ENCODE peak calls at places on chromosomes 5 and 9, in four cellular contexts. C is IMR-90, G is heart left ventricle, S is transverse colon. O is an unnamed sample.
A peak's percentile ranks its signal among the peaks of the same experiment; 100 is the strongest.

GRCh38 chr9:2050236-2050635 is 35.1 kb downstream of the SMARCA2 start:
- DNase-seq in C (peak; percentile 20), G (no peak), S (no peak), O (no peak)

GRCh38 chr5:106522296-106522695 is 1148.4 kb downstream of the EFNA5 start:
- DNase-seq in C (no peak), G (no peak), S (no peak), O (no peak)

GRCh38 chr5:177478711-177479646 is 5.5 kb upstream of the DBN1 start:
- DNase-seq in C (peak; percentile 66), G (peak; percentile 87), S (peak; percentile 69), O (peak; percentile 88)

GRCh38 chr9:128635266-128636023 is 21.2 kb downstream of the DYNC2I2 start:
- DNase-seq in C (peak; percentile 94), G (peak; percentile 88), S (peak; percentile 91), O (peak; percentile 85)

GRCh38 chr5:125151150-125151932 is 404.9 kb upstream of the ZNF608 start:
- DNase-seq in C (no peak), G (no peak), S (no peak), O (no peak)

GRCh38 chr5:177142029-177142681 is 8.6 kb downstream of the NSD1 start:
- DNase-seq in C (peak; percentile 25), G (no peak), S (no peak), O (peak; percentile 15)

GRCh38 chr9:107637421-107638420 is 148.2 kb upstream of the KLF4 start:
- DNase-seq in C (peak; percentile 98), G (peak; percentile 95), S (peak; percentile 80), O (peak; percentile 89)

GRCh38 chr9:93119953-93120845 is 13.9 kb downstream of the NINJ1 start:
- DNase-seq in C (peak; percentile 94), G (peak; percentile 91), S (peak; percentile 85), O (peak; percentile 98)

GRCh38 chr9:87479801-87480201 is 17.9 kb upstream of the DAPK1 start:
- DNase-seq in C (no peak), G (peak; percentile 26), S (peak; percentile 34), O (no peak)

GRCh38 chr5:134503088-134503936 is 22.2 kb upstream of the JADE2 start:
- DNase-seq in C (peak; percentile 99), G (peak; percentile 69), S (peak; percentile 67), O (peak; percentile 80)

GRCh38 chr5:73902327-73903051 is 276.5 kb downstream of the ARHGEF28 start:
- DNase-seq in C (peak; percentile 77), G (peak; percentile 14), S (no peak), O (no peak)

GRCh38 chr5:32928761-32929160 is 217.6 kb downstream of the NPR3 start:
- DNase-seq in C (peak; percentile 72), G (no peak), S (no peak), O (no peak)

GRCh38 chr9:91949293-91949945 is 609 bp downstream of the ROR2 start:
- DNase-seq in C (no peak), G (no peak), S (no peak), O (no peak)

GRCh38 chr9:113397077-113397696 is 3.9 kb downstream of the ALAD start:
- DNase-seq in C (no peak), G (no peak), S (peak; percentile 59), O (no peak)
- TF ChIP-seq POLR2A in C (no peak), G (no peak), S (no peak), O (no peak)

GRCh38 chr9:134263575-134263974 is 62.7 kb upstream of the RXRA start:
- DNase-seq in C (no peak), G (no peak), S (no peak), O (no peak)
- H3K4me1 ChIP-seq in C (peaks cover 5% of the 10 kb centered on the region), G (peaks cover 13% of the 10 kb centered on the region), S (no peaks in the 10 kb centered on the region), O (peaks cover 18% of the 10 kb centered on the region)

DNA sequence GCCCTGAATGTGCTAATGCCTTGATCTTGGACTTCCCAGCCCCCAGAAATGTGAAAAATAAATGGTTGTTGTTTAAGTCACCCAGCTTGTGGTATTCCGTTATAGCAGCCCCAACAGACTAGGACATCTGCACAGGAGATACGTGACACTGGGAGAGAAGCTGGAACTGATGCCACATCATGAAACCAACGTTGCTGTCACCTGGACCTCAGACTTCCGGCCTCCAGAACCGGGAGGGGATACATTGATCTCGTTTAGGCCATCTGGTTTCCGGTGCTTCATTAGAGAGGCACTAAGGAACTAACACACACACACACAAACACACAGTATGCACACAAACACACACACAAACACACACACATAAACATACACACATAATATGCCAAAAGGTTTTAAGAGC is 75.0 kb upstream of the ICE1 start:
- DNase-seq in C (no peak), G (no peak), S (no peak), O (no peak)
- H3K27ac ChIP-seq in C (no peak overlapping the region), G (no peak overlapping the region), S (no peak overlapping the region), O (no peak overlapping the region)

GRCh38 chr5:142290574-142291299 is 34.1 kb downstream of the SPRY4 start:
- DNase-seq in C (peak; percentile 20), G (no peak), S (no peak), O (no peak)
- TF ChIP-seq POLR2A in C (no peak), G (no peak), S (no peak), O (no peak)

GRCh38 chr9:124661184-124661755 is 109.8 kb downstream of the NR6A1 start:
- DNase-seq in C (peak; percentile 19), G (no peak), S (no peak), O (no peak)
- H3K4me1 ChIP-seq in C (peaks cover 12% of the 10 kb centered on the region), G (peaks cover 15% of the 10 kb centered on the region), S (peaks cover 4% of the 10 kb centered on the region), O (peaks cover 5% of the 10 kb centered on the region)

GRCh38 chr5:19855031-19855430 is 133.0 kb downstream of the CDH18 start:
- DNase-seq in C (peak; percentile 51), G (no peak), S (no peak), O (no peak)
- H3K27ac ChIP-seq in C (no peak overlapping the region), G (no peak overlapping the region), S (no peak overlapping the region), O (no peak overlapping the region)

GRCh38 chr9:36036780-36037579 is at the start of gene RECK:
- DNase-seq in C (peak; percentile 84), G (peak; percentile 92), S (peak; percentile 88), O (peak; percentile 95)
- TF ChIP-seq POLR2A in C (peak; percentile 78), G (peak; percentile 70), S (peak; percentile 31), O (no peak)

GRCh38 chr5:141529873-141530272 is 41.0 kb downstream of the PCDHGC5 start:
- DNase-seq in C (no peak), G (no peak), S (no peak), O (no peak)

GRCh38 chr5:141534492-141535213 is 45.8 kb downstream of the PCDHGC5 start:
- DNase-seq in C (no peak), G (no peak), S (no peak), O (no peak)

GRCh38 chr5:141532726-141533125 is 43.8 kb downstream of the PCDHGC5 start:
- DNase-seq in C (no peak), G (no peak), S (no peak), O (no peak)

GRCh38 chr5:141529002-141529401 is 40.1 kb downstream of the PCDHGC5 start:
- DNase-seq in C (peak; percentile 88), G (peak; percentile 56), S (no peak), O (no peak)

DNA sequence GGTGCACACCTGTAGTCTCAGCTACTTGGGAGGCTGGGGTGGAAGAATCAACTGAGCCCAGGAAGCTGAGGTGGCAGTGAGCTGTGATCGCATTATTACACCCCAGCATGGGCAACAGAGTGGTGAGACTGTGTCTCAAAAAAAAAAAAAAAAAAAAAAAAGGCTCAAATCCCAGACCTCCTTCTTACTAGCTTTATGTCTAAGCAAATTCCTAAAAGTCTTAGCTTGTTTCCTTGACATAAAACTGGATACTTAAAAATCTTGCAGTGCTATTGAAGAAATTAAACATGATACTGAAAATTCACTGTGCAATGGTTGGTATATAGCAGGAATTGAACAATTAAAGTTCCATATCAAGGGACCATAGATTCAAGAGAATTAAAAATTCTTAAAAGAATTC is 45.0 kb downstream of the PCDHGC5 start:
- DNase-seq in C (no peak), G (no peak), S (no peak), O (no peak)
- H3K4me1 ChIP-seq in C (peaks cover 10% of the 10 kb centered on the region), G (peaks cover 15% of the 10 kb centered on the region), S (no peaks in the 10 kb centered on the region), O (peaks cover 19% of the 10 kb centered on the region)

GRCh38 chr9:115109486-115109885 is 8.5 kb downstream of the TNC start:
- DNase-seq in C (peak; percentile 72), G (no peak), S (no peak), O (no peak)
- H3K27ac ChIP-seq in C (no peak overlapping the region), G (peak overlapping the region; percentile 86), S (peak overlapping the region; percentile 33), O (no peak overlapping the region)